ENCODE peak calls at places on chromosomes 16 and 17, in ten cellular contexts. N is NCI-H748 treated with DMSO at 0.1 percent for 48 hours; C is stimulated activated CD8-positive, alpha-beta memory T cell treated with anti-CD3 and anti-CD28 coated beads, Interleukin-15, amount 100 ng/mL, for 24 hours; M is AG04450; A is stimulated activated CD4-positive, alpha-beta T cell treated with anti-CD3 and anti-CD28 coated beads, Interleukin-12 subunit alpha, Interleukin-12 subunit beta, amount 100 ng/mL, for 48 hours; J is M059J; E is T-helper 2 cell treated with Interferon-gamma antibody and Interleukin-4, amounts not matched to agents 5 μg/mL and 100 μg/mL, for 36 hours; O is NCI-H1436 treated with DMSO at 0.1 percent for 48 hours; R is small intestine; F is MM.1S. X is an unnamed sample.

GRCh38 chr16:66905633-66906539 is 12.8 kb downstream of the CDH16 start:
- DNase-seq in E (no peak), F (peak; percentile 88), O (peak; percentile 1), A (no peak), C (no peak), J (peak; percentile 48), R (peak; percentile 98), N (peak; percentile 3), M (no peak), X (peak; percentile 19)

GRCh38 chr17:49117581-49118230 is 14.9 kb upstream of the B4GALNT2 start:
- DNase-seq in M (no peak), F (no peak), J (no peak), O (no peak), R (peak; percentile 86), C (no peak), N (no peak), A (no peak), E (no peak), X (no peak)

GRCh38 chr16:86085795-86086194 is 186.8 kb downstream of the IRF8 start:
- DNase-seq in C (no peak), A (no peak), O (no peak), E (no peak), N (no peak), M (no peak), J (no peak), R (no peak), F (no peak), X (no peak)

GRCh38 chr17:41624208-41625101 is at the start of gene KRT17:
- DNase-seq in F (no peak), C (no peak), O (no peak), A (no peak), N (no peak), R (no peak), M (no peak), J (no peak), E (no peak), X (no peak)

GRCh38 chr17:61997649-61998048 is 67.4 kb downstream of the MED13 start:
- DNase-seq in R (no peak), C (no peak), J (peak; percentile 70), A (no peak), O (no peak), E (no peak), F (no peak), N (no peak), M (no peak), X (no peak)

GRCh38 chr16:71859751-71860521 is 14.2 kb downstream of the ATXN1L start:
- DNase-seq in F (no peak), N (no peak), R (no peak), A (no peak), E (no peak), C (no peak), J (no peak), M (no peak), O (no peak), X (no peak)

GRCh38 chr16:85699628-85700027 is 10.9 kb upstream of the GINS2 start:
- DNase-seq in R (no peak), F (no peak), E (no peak), O (no peak), C (no peak), A (no peak), N (no peak), J (peak; percentile 81), M (no peak), X (peak; percentile 26)

GRCh38 chr17:979539-980405 is at the start of gene NXN:
- DNase-seq in M (no peak), J (peak; percentile 55), A (peak; percentile 83), E (peak; percentile 79), N (peak; percentile 86), O (no peak), C (peak; percentile 97), F (peak; percentile 75), R (peak; percentile 63), X (peak; percentile 64)

GRCh38 chr17:31224366-31224765 is 72.7 kb downstream of the OMG start:
- DNase-seq in A (no peak), N (no peak), O (no peak), C (no peak), J (no peak), M (no peak), R (peak; percentile 58), E (no peak), F (no peak), X (no peak)

GRCh38 chr17:48586355-48586924 is 3.6 kb downstream of the HOXB3 start:
- DNase-seq in M (no peak), F (peak; percentile 14), O (no peak), R (no peak), J (no peak), N (peak; percentile 24), A (no peak), C (no peak), E (peak; percentile 43), X (no peak)

GRCh38 chr16:87692756-87693155 is 73.0 kb downstream of the KLHDC4 start:
- DNase-seq in M (no peak), O (no peak), A (no peak), C (no peak), N (no peak), R (peak; percentile 9), J (no peak), E (no peak), F (no peak), X (peak; percentile 5)

GRCh38 chr16:57949595-57950238 is 21.2 kb downstream of the CNGB1 start:
- DNase-seq in F (no peak), N (no peak), E (no peak), R (no peak), A (no peak), O (no peak), C (no peak), M (no peak), J (peak; percentile 20), X (no peak)

GRCh38 chr17:50920891-50921595 is 54.9 kb upstream of the TOB1 start:
- DNase-seq in R (peak; percentile 80), M (no peak), J (no peak), N (no peak), C (no peak), F (no peak), E (no peak), O (no peak), A (no peak), X (no peak)

GRCh38 chr16:19245326-19245925 is 40.1 kb upstream of the CLEC19A start:
- DNase-seq in N (peak; percentile 79), C (no peak), O (no peak), M (no peak), J (no peak), E (no peak), R (peak; percentile 20), A (no peak), F (no peak), X (no peak)

GRCh38 chr17:66255112-66255511 is 25.9 kb upstream of the APOH start:
- DNase-seq in J (peak; percentile 78), A (no peak), F (peak; percentile 75), O (peak; percentile 46), R (peak; percentile 84), E (peak; percentile 33), N (peak; percentile 44), M (peak; percentile 62), C (no peak), X (peak; percentile 92)

GRCh38 chr17:31610301-31610910 is 218.9 kb downstream of the RAB11FIP4 start:
- DNase-seq in R (no peak), E (no peak), J (no peak), A (no peak), F (no peak), N (no peak), M (no peak), O (no peak), C (no peak), X (no peak)

GRCh38 chr16:29736112-29736511 is 9.7 kb downstream of the C16orf54 start:
- DNase-seq in C (no peak), R (no peak), E (no peak), M (no peak), O (no peak), F (no peak), J (no peak), A (no peak), N (no peak), X (peak; percentile 12)

GRCh38 chr16:85687651-85688471 is 893 bp downstream of the GINS2 start:
- DNase-seq in N (no peak), R (peak; percentile 65), E (no peak), J (no peak), O (no peak), F (no peak), C (no peak), A (no peak), M (no peak), X (no peak)

GRCh38 chr17:59753522-59754467 is 46.3 kb downstream of the VMP1 start:
- DNase-seq in O (peak; percentile 54), J (peak; percentile 89), F (peak; percentile 80), E (no peak), A (no peak), C (no peak), R (peak; percentile 88), N (peak; percentile 81), M (peak; percentile 84), X (peak; percentile 97)

GRCh38 chr17:67156269-67157199 is 88.5 kb downstream of the HELZ start:
- DNase-seq in A (peak; percentile 14), E (no peak), R (no peak), M (no peak), C (no peak), N (no peak), O (no peak), J (peak; percentile 66), F (no peak), X (no peak)

GRCh38 chr17:34156401-34156740 is 98.7 kb upstream of the CCL2 start:
- DNase-seq in N (no peak), C (no peak), F (no peak), E (no peak), M (no peak), J (no peak), R (no peak), A (no peak), O (no peak), X (no peak)

GRCh38 chr17:58232707-58233156 is 5.7 kb upstream of the LPO start:
- DNase-seq in O (no peak), N (no peak), E (peak; percentile 54), M (peak; percentile 27), F (peak; percentile 65), C (no peak), J (peak; percentile 61), R (no peak), A (no peak), X (no peak)

GRCh38 chr17:34420900-34421299 is 57.9 kb upstream of the CCL1 start:
- DNase-seq in J (no peak), C (no peak), E (no peak), N (no peak), A (no peak), O (no peak), R (no peak), F (no peak), M (no peak), X (no peak)

GRCh38 chr17:69057280-69057679 is 3.4 kb downstream of the ABCA9 start:
- DNase-seq in F (no peak), A (no peak), C (no peak), R (peak; percentile 18), M (no peak), J (no peak), E (no peak), O (no peak), N (no peak), X (no peak)

GRCh38 chr17:82088838-82089722 is 9.0 kb downstream of the FASN start:
- DNase-seq in F (no peak), A (no peak), E (no peak), M (no peak), N (no peak), O (no peak), C (no peak), R (no peak), J (no peak), X (no peak)

GRCh38 chr16:12409700-12410099 is 394.0 kb downstream of the CPPED1 start:
- DNase-seq in C (no peak), M (no peak), R (no peak), O (no peak), N (no peak), A (no peak), J (no peak), E (no peak), F (no peak), X (no peak)

GRCh38 chr17:66548158-66548557 is 245.7 kb downstream of the PRKCA start:
- DNase-seq in R (peak; percentile 48), M (no peak), N (no peak), C (no peak), F (no peak), E (peak; percentile 57), O (no peak), A (peak; percentile 19), J (peak; percentile 72), X (no peak)

GRCh38 chr16:12339686-12340085 is 363.2 kb downstream of the SNX29 start:
- DNase-seq in M (peak; percentile 16), O (no peak), F (no peak), R (no peak), N (no peak), E (no peak), C (no peak), A (no peak), J (peak; percentile 77), X (no peak)